ENCODE peak calls at places on chromosomes 13 and 19, in nine cellular contexts. One of them, this sample, is unnamed.

GRCh38 chr13:99062593-99062992 is 84.7 kb upstream of the DOCK9 start:
- DNase-seq in fibroblast of pulmonary artery: peak; percentile 41
- DNase-seq in Calu3: no peak
- DNase-seq in pancreas: no peak
- DNase-seq in cardiac muscle cell: no peak
- DNase-seq in RWPE1: peak; percentile 30
- DNase-seq in IMR-90: peak; percentile 30
- DNase-seq in adrenal gland: peak; percentile 64
- DNase-seq in cardiac fibroblast: peak; percentile 58
- DNase-seq in this sample: no peak

GRCh38 chr13:47809411-47809810 is 191.7 kb downstream of the SUCLA2 start:
- DNase-seq in adrenal gland: no peak
- DNase-seq in cardiac muscle cell: no peak
- DNase-seq in fibroblast of pulmonary artery: no peak
- DNase-seq in Calu3: no peak
- DNase-seq in pancreas: no peak
- DNase-seq in cardiac fibroblast: no peak
- DNase-seq in RWPE1: no peak
- DNase-seq in IMR-90: no peak
- DNase-seq in this sample: no peak

GRCh38 chr13:113860579-113861432 is 3.1 kb downstream of the GAS6 start:
- DNase-seq in Calu3: no peak
- DNase-seq in cardiac fibroblast: no peak
- DNase-seq in cardiac muscle cell: peak; percentile 70
- DNase-seq in fibroblast of pulmonary artery: peak; percentile 51
- DNase-seq in pancreas: no peak
- DNase-seq in RWPE1: no peak
- DNase-seq in IMR-90: no peak
- DNase-seq in adrenal gland: peak; percentile 48
- DNase-seq in this sample: no peak

GRCh38 chr19:661427-662196 is 1.4 kb downstream of the RNF126 start:
- DNase-seq in cardiac fibroblast: peak; percentile 29
- DNase-seq in Calu3: no peak
- DNase-seq in cardiac muscle cell: peak; percentile 12
- DNase-seq in IMR-90: no peak
- DNase-seq in pancreas: no peak
- DNase-seq in fibroblast of pulmonary artery: no peak
- DNase-seq in adrenal gland: no peak
- DNase-seq in RWPE1: peak; percentile 31
- DNase-seq in this sample: peak; percentile 85

GRCh38 chr13:84121456-84121855 is 239.2 kb upstream of the SLITRK1 start:
- DNase-seq in Calu3: no peak
- DNase-seq in IMR-90: no peak
- DNase-seq in RWPE1: peak; percentile 32
- DNase-seq in cardiac fibroblast: no peak
- DNase-seq in adrenal gland: no peak
- DNase-seq in pancreas: no peak
- DNase-seq in cardiac muscle cell: peak; percentile 21
- DNase-seq in fibroblast of pulmonary artery: peak; percentile 21
- DNase-seq in this sample: no peak

GRCh38 chr19:15129856-15130580 is 22.8 kb downstream of the SYDE1 start:
- DNase-seq in cardiac muscle cell: no peak
- DNase-seq in Calu3: peak; percentile 69
- DNase-seq in fibroblast of pulmonary artery: no peak
- DNase-seq in cardiac fibroblast: no peak
- DNase-seq in adrenal gland: no peak
- DNase-seq in IMR-90: no peak
- DNase-seq in pancreas: no peak
- DNase-seq in RWPE1: peak; percentile 80
- DNase-seq in this sample: no peak

GRCh38 chr13:98575009-98575866 is 1.7 kb downstream of the STK24 start:
- DNase-seq in fibroblast of pulmonary artery: no peak
- DNase-seq in adrenal gland: no peak
- DNase-seq in Calu3: no peak
- DNase-seq in pancreas: no peak
- DNase-seq in IMR-90: no peak
- DNase-seq in cardiac fibroblast: peak; percentile 40
- DNase-seq in cardiac muscle cell: no peak
- DNase-seq in RWPE1: no peak
- DNase-seq in this sample: no peak

GRCh38 chr13:20161275-20161950 is 561 bp upstream of the GJA3 start:
- DNase-seq in RWPE1: no peak
- DNase-seq in fibroblast of pulmonary artery: no peak
- DNase-seq in cardiac fibroblast: no peak
- DNase-seq in cardiac muscle cell: peak; percentile 82
- DNase-seq in pancreas: no peak
- DNase-seq in adrenal gland: peak; percentile 41
- DNase-seq in IMR-90: no peak
- DNase-seq in Calu3: peak; percentile 24
- DNase-seq in this sample: peak; percentile 53

GRCh38 chr13:20796791-20797513 is 23.2 kb upstream of the EEF1AKMT1 start:
- DNase-seq in RWPE1: no peak
- DNase-seq in cardiac muscle cell: no peak
- DNase-seq in Calu3: no peak
- DNase-seq in fibroblast of pulmonary artery: no peak
- DNase-seq in pancreas: no peak
- DNase-seq in adrenal gland: no peak
- DNase-seq in IMR-90: peak; percentile 39
- DNase-seq in cardiac fibroblast: no peak
- DNase-seq in this sample: no peak

GRCh38 chr19:1401138-1401888 is at the start of gene GAMT:
- DNase-seq in cardiac muscle cell: peak; percentile 75
- DNase-seq in IMR-90: no peak
- DNase-seq in cardiac fibroblast: no peak
- DNase-seq in adrenal gland: no peak
- DNase-seq in Calu3: no peak
- DNase-seq in fibroblast of pulmonary artery: peak; percentile 35
- DNase-seq in RWPE1: no peak
- DNase-seq in pancreas: no peak
- DNase-seq in this sample: peak; percentile 88

GRCh38 chr13:113851826-113852535 is 11.9 kb downstream of the GAS6 start:
- DNase-seq in cardiac fibroblast: no peak
- DNase-seq in IMR-90: no peak
- DNase-seq in RWPE1: no peak
- DNase-seq in fibroblast of pulmonary artery: no peak
- DNase-seq in cardiac muscle cell: no peak
- DNase-seq in Calu3: no peak
- DNase-seq in adrenal gland: peak; percentile 42
- DNase-seq in pancreas: no peak
- DNase-seq in this sample: no peak

GRCh38 chr19:45448887-45449299 is 18.9 kb upstream of the FOSB start:
- DNase-seq in cardiac muscle cell: no peak
- DNase-seq in cardiac fibroblast: no peak
- DNase-seq in RWPE1: peak; percentile 78
- DNase-seq in adrenal gland: no peak
- DNase-seq in Calu3: peak; percentile 57
- DNase-seq in IMR-90: peak; percentile 15
- DNase-seq in pancreas: no peak
- DNase-seq in fibroblast of pulmonary artery: no peak
- DNase-seq in this sample: no peak

GRCh38 chr19:14442904-14443631 is 10.0 kb downstream of the PKN1 start:
- DNase-seq in Calu3: no peak
- DNase-seq in RWPE1: no peak
- DNase-seq in cardiac muscle cell: no peak
- DNase-seq in pancreas: no peak
- DNase-seq in adrenal gland: no peak
- DNase-seq in IMR-90: no peak
- DNase-seq in cardiac fibroblast: no peak
- DNase-seq in fibroblast of pulmonary artery: no peak
- DNase-seq in this sample: no peak

GRCh38 chr13:67366533-67366932 is 136.4 kb upstream of the PCDH9 start:
- DNase-seq in cardiac muscle cell: no peak
- DNase-seq in cardiac fibroblast: peak; percentile 66
- DNase-seq in IMR-90: peak; percentile 50
- DNase-seq in RWPE1: no peak
- DNase-seq in pancreas: no peak
- DNase-seq in Calu3: no peak
- DNase-seq in adrenal gland: no peak
- DNase-seq in fibroblast of pulmonary artery: peak; percentile 57
- DNase-seq in this sample: no peak

GRCh38 chr13:52067237-52067636 is 42.7 kb downstream of the UTP14C start:
- DNase-seq in fibroblast of pulmonary artery: peak; percentile 8
- DNase-seq in Calu3: no peak
- DNase-seq in IMR-90: no peak
- DNase-seq in adrenal gland: no peak
- DNase-seq in cardiac fibroblast: peak; percentile 9
- DNase-seq in cardiac muscle cell: peak; percentile 2
- DNase-seq in RWPE1: no peak
- DNase-seq in pancreas: no peak
- DNase-seq in this sample: no peak

DNA sequence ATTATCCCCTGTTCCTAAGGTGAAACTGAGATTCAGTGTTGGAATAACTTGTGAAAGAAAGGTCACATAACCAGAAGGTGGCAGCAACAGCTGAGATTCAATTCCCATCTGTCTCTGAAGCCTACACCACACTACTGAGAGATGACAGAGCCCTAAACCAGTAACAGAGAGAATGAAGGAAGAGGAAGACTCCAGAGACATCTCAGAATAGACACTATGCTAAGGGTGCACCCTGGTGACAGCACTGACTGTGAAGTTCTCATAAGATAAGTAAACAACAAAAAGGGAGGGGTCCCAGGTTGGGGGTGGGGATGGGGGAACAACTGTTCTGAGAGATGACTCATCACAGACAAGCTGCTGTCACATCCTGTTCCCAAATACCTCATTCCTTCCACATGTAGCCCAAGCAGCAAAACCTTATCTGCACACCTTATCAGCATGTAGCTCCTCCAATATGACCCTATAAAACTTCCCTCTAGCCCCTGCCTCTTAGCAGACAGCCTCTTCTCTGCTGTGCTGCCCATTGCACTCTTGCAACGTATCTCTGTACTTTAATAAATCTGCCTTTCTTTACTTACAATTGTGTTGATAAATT is 46.5 kb downstream of the UTP14C start:
- DNase-seq in adrenal gland: no peak
- DNase-seq in IMR-90: peak; percentile 32
- DNase-seq in cardiac muscle cell: no peak
- DNase-seq in pancreas: no peak
- DNase-seq in Calu3: no peak
- DNase-seq in cardiac fibroblast: peak; percentile 61
- DNase-seq in RWPE1: peak; percentile 25
- DNase-seq in fibroblast of pulmonary artery: peak; percentile 58
- DNase-seq in this sample: no peak
- TF ChIP-seq CTCF in adrenal gland: no peak
- TF ChIP-seq CTCF in IMR-90: peak; percentile 31
- TF ChIP-seq CTCF in cardiac muscle cell: peak; percentile 30
- TF ChIP-seq CTCF in pancreas: no peak
- TF ChIP-seq CTCF in Calu3: no peak
- TF ChIP-seq CTCF in cardiac fibroblast: peak; percentile 24
- TF ChIP-seq CTCF in RWPE1: no peak
- TF ChIP-seq CTCF in fibroblast of pulmonary artery: peak; percentile 43
- TF ChIP-seq CTCF in this sample: no peak

GRCh38 chr19:38730470-38730730 is 13.9 kb downstream of the CAPN12 start:
- DNase-seq in pancreas: no peak
- DNase-seq in fibroblast of pulmonary artery: no peak
- DNase-seq in IMR-90: no peak
- DNase-seq in cardiac fibroblast: no peak
- DNase-seq in RWPE1: no peak
- DNase-seq in Calu3: no peak
- DNase-seq in cardiac muscle cell: no peak
- DNase-seq in adrenal gland: no peak
- DNase-seq in this sample: no peak

GRCh38 chr19:38728752-38729541 is 15.3 kb downstream of the CAPN12 start:
- DNase-seq in fibroblast of pulmonary artery: no peak
- DNase-seq in adrenal gland: peak; percentile 63
- DNase-seq in pancreas: peak; percentile 24
- DNase-seq in cardiac muscle cell: no peak
- DNase-seq in cardiac fibroblast: no peak
- DNase-seq in Calu3: no peak
- DNase-seq in RWPE1: no peak
- DNase-seq in IMR-90: no peak
- DNase-seq in this sample: no peak

GRCh38 chr19:38727868-38728660 is 16.2 kb downstream of the CAPN12 start:
- DNase-seq in cardiac fibroblast: peak; percentile 66
- DNase-seq in cardiac muscle cell: no peak
- DNase-seq in fibroblast of pulmonary artery: peak; percentile 89
- DNase-seq in adrenal gland: peak; percentile 91
- DNase-seq in RWPE1: no peak
- DNase-seq in IMR-90: no peak
- DNase-seq in Calu3: no peak
- DNase-seq in pancreas: no peak
- DNase-seq in this sample: no peak

GRCh38 chr19:38730731-38731589 is 13.3 kb downstream of the CAPN12 start:
- DNase-seq in Calu3: no peak
- DNase-seq in cardiac muscle cell: no peak
- DNase-seq in IMR-90: no peak
- DNase-seq in pancreas: peak; percentile 23
- DNase-seq in fibroblast of pulmonary artery: no peak
- DNase-seq in adrenal gland: peak; percentile 55
- DNase-seq in RWPE1: no peak
- DNase-seq in cardiac fibroblast: no peak
- DNase-seq in this sample: no peak

GRCh38 chr19:38729653-38730469 is 14.4 kb downstream of the CAPN12 start:
- DNase-seq in fibroblast of pulmonary artery: peak; percentile 57
- DNase-seq in RWPE1: no peak
- DNase-seq in cardiac muscle cell: peak; percentile 80
- DNase-seq in pancreas: peak; percentile 63
- DNase-seq in adrenal gland: peak; percentile 84
- DNase-seq in cardiac fibroblast: peak; percentile 66
- DNase-seq in IMR-90: peak; percentile 44
- DNase-seq in Calu3: peak; percentile 92
- DNase-seq in this sample: peak; percentile 75
- TF ChIP-seq CTCF in fibroblast of pulmonary artery: peak; percentile 81
- TF ChIP-seq CTCF in RWPE1: peak; percentile 85
- TF ChIP-seq CTCF in cardiac muscle cell: peak; percentile 83
- TF ChIP-seq CTCF in pancreas: peak; percentile 70
- TF ChIP-seq CTCF in adrenal gland: peak; percentile 60
- TF ChIP-seq CTCF in cardiac fibroblast: peak; percentile 88
- TF ChIP-seq CTCF in IMR-90: peak; percentile 79
- TF ChIP-seq CTCF in Calu3: peak; percentile 88
- TF ChIP-seq CTCF in this sample: peak; percentile 84

GRCh38 chr13:75417006-75417384 is 65.0 kb downstream of the TBC1D4 start:
- DNase-seq in cardiac fibroblast: peak; percentile 18
- DNase-seq in pancreas: no peak
- DNase-seq in Calu3: no peak
- DNase-seq in RWPE1: no peak
- DNase-seq in adrenal gland: no peak
- DNase-seq in cardiac muscle cell: no peak
- DNase-seq in fibroblast of pulmonary artery: no peak
- DNase-seq in IMR-90: no peak
- DNase-seq in this sample: no peak
- TF ChIP-seq CTCF in cardiac fibroblast: no peak
- TF ChIP-seq CTCF in pancreas: no peak
- TF ChIP-seq CTCF in Calu3: no peak
- TF ChIP-seq CTCF in RWPE1: no peak
- TF ChIP-seq CTCF in adrenal gland: no peak
- TF ChIP-seq CTCF in cardiac muscle cell: no peak
- TF ChIP-seq CTCF in fibroblast of pulmonary artery: no peak
- TF ChIP-seq CTCF in IMR-90: no peak
- TF ChIP-seq CTCF in this sample: no peak

DNA sequence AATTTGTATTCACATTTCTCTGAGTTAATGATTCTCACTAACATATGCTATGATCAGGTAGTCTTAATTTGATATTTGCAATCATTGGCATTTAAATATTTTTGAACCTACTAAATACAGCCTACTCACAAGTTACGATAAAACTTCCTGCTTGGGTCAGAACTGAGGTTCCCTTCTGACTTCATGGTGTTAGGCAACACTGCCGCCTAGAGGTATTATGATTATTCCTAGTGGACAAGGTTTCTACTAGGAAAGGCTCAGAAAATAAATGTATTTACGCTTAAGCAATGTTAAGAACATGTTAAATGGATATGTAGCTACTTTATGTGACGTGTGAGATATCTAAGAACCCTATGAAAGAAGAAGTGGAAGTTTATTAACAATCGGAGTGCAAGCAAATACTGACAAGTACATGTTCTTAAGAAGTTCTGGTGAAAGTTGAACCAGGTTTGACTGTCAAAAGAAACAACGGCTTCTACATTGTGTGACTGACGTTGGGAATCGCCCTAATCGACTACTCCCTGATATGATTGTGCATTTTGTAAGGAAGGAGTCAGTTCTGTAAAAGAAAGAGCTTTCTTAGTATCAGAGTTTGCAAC is 1395.8 kb downstream of the SLITRK5 start:
- DNase-seq in cardiac fibroblast: peak; percentile 8
- DNase-seq in adrenal gland: no peak
- DNase-seq in IMR-90: peak; percentile 0
- DNase-seq in cardiac muscle cell: peak; percentile 75
- DNase-seq in Calu3: no peak
- DNase-seq in pancreas: peak; percentile 24
- DNase-seq in fibroblast of pulmonary artery: peak; percentile 45
- DNase-seq in RWPE1: peak; percentile 2
- DNase-seq in this sample: peak; percentile 3
- TF ChIP-seq CTCF in cardiac fibroblast: peak; percentile 4
- TF ChIP-seq CTCF in adrenal gland: peak; percentile 36
- TF ChIP-seq CTCF in IMR-90: no peak
- TF ChIP-seq CTCF in cardiac muscle cell: peak; percentile 56
- TF ChIP-seq CTCF in Calu3: no peak
- TF ChIP-seq CTCF in pancreas: peak; percentile 37
- TF ChIP-seq CTCF in fibroblast of pulmonary artery: peak; percentile 51
- TF ChIP-seq CTCF in RWPE1: peak; percentile 79
- TF ChIP-seq CTCF in this sample: peak; percentile 45